ENCODE peak calls at places on chromosomes 3 and 15, in ten cellular contexts. One of them, this sample, is unnamed.
A peak's percentile ranks its signal among the peaks of the same experiment; 100 is the strongest.

GRCh38 chr3:122619040-122619439 is 41.6 kb downstream of the PARP15 start:
- DNase-seq in fibroblast of pulmonary artery: no peak
- DNase-seq in GM20000: no peak
- DNase-seq in NCI-H1694 treated with DMSO at 0.1 percent for 48 hours: no peak
- DNase-seq in HEK293T: no peak
- DNase-seq in NCI-H446 treated with DMSO at 0.1 percent for 48 hours: no peak
- DNase-seq in transverse colon: no peak
- DNase-seq in epithelial cell of esophagus: no peak
- DNase-seq in kidney tubule cell: no peak
- DNase-seq in AG04449: no peak
- DNase-seq in this sample: no peak

GRCh38 chr15:63246691-63247464 is 30.5 kb upstream of the APH1B start:
- DNase-seq in fibroblast of pulmonary artery: peak; percentile 90
- DNase-seq in GM20000: no peak
- DNase-seq in NCI-H1694 treated with DMSO at 0.1 percent for 48 hours: no peak
- DNase-seq in HEK293T: no peak
- DNase-seq in NCI-H446 treated with DMSO at 0.1 percent for 48 hours: no peak
- DNase-seq in transverse colon: no peak
- DNase-seq in epithelial cell of esophagus: peak; percentile 97
- DNase-seq in kidney tubule cell: no peak
- DNase-seq in AG04449: peak; percentile 91
- DNase-seq in this sample: peak; percentile 93

GRCh38 chr3:45381168-45381852 is 7.1 kb upstream of the LARS2 start:
- DNase-seq in fibroblast of pulmonary artery: no peak
- DNase-seq in GM20000: no peak
- DNase-seq in NCI-H1694 treated with DMSO at 0.1 percent for 48 hours: no peak
- DNase-seq in HEK293T: no peak
- DNase-seq in NCI-H446 treated with DMSO at 0.1 percent for 48 hours: no peak
- DNase-seq in transverse colon: peak; percentile 38
- DNase-seq in epithelial cell of esophagus: peak; percentile 62
- DNase-seq in kidney tubule cell: peak; percentile 23
- DNase-seq in AG04449: no peak
- DNase-seq in this sample: no peak

GRCh38 chr3:15797600-15798303 is at the start of gene ANKRD28:
- DNase-seq in fibroblast of pulmonary artery: peak; percentile 96
- DNase-seq in GM20000: no peak
- DNase-seq in NCI-H1694 treated with DMSO at 0.1 percent for 48 hours: peak; percentile 74
- DNase-seq in HEK293T: peak; percentile 19
- DNase-seq in NCI-H446 treated with DMSO at 0.1 percent for 48 hours: peak; percentile 24
- DNase-seq in transverse colon: no peak
- DNase-seq in epithelial cell of esophagus: peak; percentile 76
- DNase-seq in kidney tubule cell: peak; percentile 94
- DNase-seq in AG04449: peak; percentile 92
- DNase-seq in this sample: peak; percentile 81

GRCh38 chr3:112605285-112605684 is 35.7 kb downstream of the CCDC80 start:
- DNase-seq in fibroblast of pulmonary artery: peak; percentile 95
- DNase-seq in GM20000: no peak
- DNase-seq in NCI-H1694 treated with DMSO at 0.1 percent for 48 hours: no peak
- DNase-seq in HEK293T: no peak
- DNase-seq in NCI-H446 treated with DMSO at 0.1 percent for 48 hours: no peak
- DNase-seq in transverse colon: no peak
- DNase-seq in epithelial cell of esophagus: no peak
- DNase-seq in kidney tubule cell: peak; percentile 40
- DNase-seq in AG04449: peak; percentile 97
- DNase-seq in this sample: no peak

GRCh38 chr15:71237456-71238188 is 122.4 kb downstream of the THSD4 start:
- DNase-seq in fibroblast of pulmonary artery: peak; percentile 97
- DNase-seq in GM20000: no peak
- DNase-seq in NCI-H1694 treated with DMSO at 0.1 percent for 48 hours: no peak
- DNase-seq in HEK293T: no peak
- DNase-seq in NCI-H446 treated with DMSO at 0.1 percent for 48 hours: no peak
- DNase-seq in transverse colon: peak; percentile 88
- DNase-seq in epithelial cell of esophagus: peak; percentile 99
- DNase-seq in kidney tubule cell: peak; percentile 95
- DNase-seq in AG04449: peak; percentile 88
- DNase-seq in this sample: peak; percentile 92

GRCh38 chr3:8757551-8758518 is 11.6 kb downstream of the OXTR start:
- DNase-seq in fibroblast of pulmonary artery: no peak
- DNase-seq in GM20000: no peak
- DNase-seq in NCI-H1694 treated with DMSO at 0.1 percent for 48 hours: no peak
- DNase-seq in HEK293T: no peak
- DNase-seq in NCI-H446 treated with DMSO at 0.1 percent for 48 hours: no peak
- DNase-seq in transverse colon: no peak
- DNase-seq in epithelial cell of esophagus: peak; percentile 59
- DNase-seq in kidney tubule cell: no peak
- DNase-seq in AG04449: peak; percentile 81
- DNase-seq in this sample: peak; percentile 80

GRCh38 chr3:156230291-156230900 is 110.0 kb downstream of the KCNAB1 start:
- DNase-seq in fibroblast of pulmonary artery: no peak
- DNase-seq in GM20000: no peak
- DNase-seq in NCI-H1694 treated with DMSO at 0.1 percent for 48 hours: no peak
- DNase-seq in HEK293T: no peak
- DNase-seq in NCI-H446 treated with DMSO at 0.1 percent for 48 hours: no peak
- DNase-seq in transverse colon: no peak
- DNase-seq in epithelial cell of esophagus: peak; percentile 70
- DNase-seq in kidney tubule cell: no peak
- DNase-seq in AG04449: no peak
- DNase-seq in this sample: no peak

GRCh38 chr15:99954361-99955180 is 221.3 kb upstream of the LYSMD4 start:
- DNase-seq in fibroblast of pulmonary artery: peak; percentile 24
- DNase-seq in GM20000: no peak
- DNase-seq in NCI-H1694 treated with DMSO at 0.1 percent for 48 hours: no peak
- DNase-seq in HEK293T: no peak
- DNase-seq in NCI-H446 treated with DMSO at 0.1 percent for 48 hours: no peak
- DNase-seq in transverse colon: no peak
- DNase-seq in epithelial cell of esophagus: no peak
- DNase-seq in kidney tubule cell: no peak
- DNase-seq in AG04449: no peak
- DNase-seq in this sample: no peak

GRCh38 chr15:100695048-100695447 is 92.7 kb downstream of the ASB7 start:
- DNase-seq in fibroblast of pulmonary artery: peak; percentile 63
- DNase-seq in GM20000: no peak
- DNase-seq in NCI-H1694 treated with DMSO at 0.1 percent for 48 hours: no peak
- DNase-seq in HEK293T: no peak
- DNase-seq in NCI-H446 treated with DMSO at 0.1 percent for 48 hours: no peak
- DNase-seq in transverse colon: no peak
- DNase-seq in epithelial cell of esophagus: no peak
- DNase-seq in kidney tubule cell: no peak
- DNase-seq in AG04449: no peak
- DNase-seq in this sample: no peak

This sample was measured in MCF 10A.